ENCODE peak calls at places on chromosomes 11 and 22, in five cellular contexts. One of them, this sample, is unnamed.

GRCh38 chr11:12845739-12846358 is 163.3 kb upstream of the RASSF10 start:
- DNase-seq in body of pancreas: peak; percentile 67
- DNase-seq in A549: no peak
- DNase-seq in right lobe of liver: no peak
- DNase-seq in brain microvascular endothelial cell: no peak
- DNase-seq in this sample: no peak

GRCh38 chr11:68349461-68350249 is 37.3 kb downstream of the LRP5 start:
- DNase-seq in body of pancreas: no peak
- DNase-seq in brain microvascular endothelial cell: no peak
- DNase-seq in A549: no peak
- DNase-seq in right lobe of liver: peak; percentile 74
- DNase-seq in this sample: no peak

GRCh38 chr11:60161107-60161506 is 21.8 kb downstream of the MS4A6A start:
- DNase-seq in right lobe of liver: no peak
- DNase-seq in body of pancreas: no peak
- DNase-seq in brain microvascular endothelial cell: no peak
- DNase-seq in A549: no peak
- DNase-seq in this sample: no peak

GRCh38 chr22:30694638-30695350 is at the start of gene OSBP2:
- DNase-seq in brain microvascular endothelial cell: no peak
- DNase-seq in body of pancreas: peak; percentile 57
- DNase-seq in right lobe of liver: peak; percentile 56
- DNase-seq in A549: no peak
- DNase-seq in this sample: no peak

GRCh38 chr22:47168441-47168840 is 406.0 kb downstream of the TBC1D22A start:
- DNase-seq in brain microvascular endothelial cell: no peak
- DNase-seq in right lobe of liver: peak; percentile 8
- DNase-seq in body of pancreas: no peak
- DNase-seq in A549: no peak
- DNase-seq in this sample: peak; percentile 27

GRCh38 chr11:13221722-13222121 is 55.9 kb upstream of the BMAL1 start:
- DNase-seq in brain microvascular endothelial cell: no peak
- DNase-seq in A549: no peak
- DNase-seq in right lobe of liver: no peak
- DNase-seq in body of pancreas: no peak
- DNase-seq in this sample: no peak

GRCh38 chr11:12376259-12376971 is 956 bp upstream of the PARVA start:
- DNase-seq in right lobe of liver: no peak
- DNase-seq in A549: no peak
- DNase-seq in brain microvascular endothelial cell: peak; percentile 43
- DNase-seq in body of pancreas: peak; percentile 87
- DNase-seq in this sample: no peak

GRCh38 chr11:78646564-78647185 is 72.0 kb upstream of the NARS2 start:
- DNase-seq in body of pancreas: peak; percentile 69
- DNase-seq in brain microvascular endothelial cell: peak; percentile 18
- DNase-seq in A549: peak; percentile 54
- DNase-seq in right lobe of liver: peak; percentile 35
- DNase-seq in this sample: no peak

GRCh38 chr22:29129644-29130201 is 56.9 kb downstream of the KREMEN1 start:
- DNase-seq in body of pancreas: no peak
- DNase-seq in right lobe of liver: peak; percentile 67
- DNase-seq in brain microvascular endothelial cell: no peak
- DNase-seq in A549: no peak
- DNase-seq in this sample: no peak

GRCh38 chr22:47798229-47798628 is 1035.8 kb downstream of the TBC1D22A start:
- DNase-seq in right lobe of liver: no peak
- DNase-seq in brain microvascular endothelial cell: no peak
- DNase-seq in body of pancreas: no peak
- DNase-seq in A549: no peak
- DNase-seq in this sample: no peak

GRCh38 chr11:113550179-113550578 is 75.0 kb upstream of the DRD2 start:
- DNase-seq in right lobe of liver: no peak
- DNase-seq in body of pancreas: no peak
- DNase-seq in A549: no peak
- DNase-seq in brain microvascular endothelial cell: no peak
- DNase-seq in this sample: no peak

GRCh38 chr22:29308148-29308790 is 1.8 kb downstream of the GAS2L1 start:
- DNase-seq in brain microvascular endothelial cell: no peak
- DNase-seq in right lobe of liver: no peak
- DNase-seq in body of pancreas: peak; percentile 21
- DNase-seq in A549: no peak
- DNase-seq in this sample: no peak

GRCh38 chr11:8025123-8025522 is 38.0 kb downstream of the EIF3F start:
- DNase-seq in brain microvascular endothelial cell: peak; percentile 32
- DNase-seq in right lobe of liver: no peak
- DNase-seq in A549: no peak
- DNase-seq in body of pancreas: no peak
- DNase-seq in this sample: no peak

DNA sequence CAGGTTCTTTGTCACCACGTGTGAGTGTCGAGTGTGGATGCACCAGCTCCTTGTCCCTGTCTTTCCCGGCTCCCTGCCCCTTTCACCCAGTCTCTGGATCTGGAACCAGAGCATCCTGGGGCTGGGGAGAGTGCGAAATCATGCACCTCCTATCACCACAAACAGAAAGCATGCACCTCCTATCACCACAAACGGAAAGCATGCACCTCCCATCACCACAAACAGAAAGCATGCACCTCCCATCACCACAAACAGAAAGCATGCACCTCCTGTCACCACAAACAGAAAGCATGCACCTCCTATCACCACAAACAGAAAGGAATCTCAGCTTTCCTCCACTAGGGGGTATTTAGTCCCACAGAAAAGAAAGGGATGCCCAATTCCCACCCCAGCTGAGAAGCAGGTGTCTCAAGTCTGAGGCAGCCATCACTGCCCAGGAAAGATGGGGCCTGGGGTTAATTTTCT is 5.9 kb upstream of the GLB1L3 start:
- DNase-seq in brain microvascular endothelial cell: no peak
- DNase-seq in right lobe of liver: no peak
- DNase-seq in A549: peak; percentile 31
- DNase-seq in body of pancreas: no peak
- DNase-seq in this sample: no peak
- TF ChIP-seq CTCF in brain microvascular endothelial cell: peak; percentile 41
- TF ChIP-seq CTCF in right lobe of liver: no peak
- TF ChIP-seq CTCF in A549: no peak
- TF ChIP-seq CTCF in body of pancreas: no peak
- TF ChIP-seq CTCF in this sample: no peak

GRCh38 chr22:25382762-25383161 is 163.3 kb downstream of the CRYBB2 start:
- DNase-seq in right lobe of liver: no peak
- DNase-seq in A549: no peak
- DNase-seq in body of pancreas: no peak
- DNase-seq in brain microvascular endothelial cell: no peak
- DNase-seq in this sample: no peak
- TF ChIP-seq CTCF in right lobe of liver: peak; percentile 23
- TF ChIP-seq CTCF in A549: no peak
- TF ChIP-seq CTCF in body of pancreas: no peak
- TF ChIP-seq CTCF in brain microvascular endothelial cell: peak; percentile 44
- TF ChIP-seq CTCF in this sample: no peak

GRCh38 chr22:27919943-27920755 is 1.1 kb upstream of the PITPNB start:
- DNase-seq in right lobe of liver: no peak
- DNase-seq in brain microvascular endothelial cell: peak; percentile 46
- DNase-seq in body of pancreas: peak; percentile 20
- DNase-seq in A549: peak; percentile 10
- DNase-seq in this sample: no peak
- TF ChIP-seq CTCF in right lobe of liver: no peak
- TF ChIP-seq CTCF in brain microvascular endothelial cell: peak; percentile 16
- TF ChIP-seq CTCF in body of pancreas: no peak
- TF ChIP-seq CTCF in A549: no peak
- TF ChIP-seq CTCF in this sample: no peak

GRCh38 chr11:119248750-119249670 is 42.9 kb downstream of the CBL start:
- DNase-seq in body of pancreas: no peak
- DNase-seq in right lobe of liver: no peak
- DNase-seq in A549: no peak
- DNase-seq in brain microvascular endothelial cell: no peak
- DNase-seq in this sample: no peak
- TF ChIP-seq CTCF in body of pancreas: no peak
- TF ChIP-seq CTCF in right lobe of liver: no peak
- TF ChIP-seq CTCF in A549: no peak
- TF ChIP-seq CTCF in brain microvascular endothelial cell: no peak
- TF ChIP-seq CTCF in this sample: no peak

This sample was measured in CD14-positive monocyte.